ENCODE peak calls at places on chromosomes 2 and 18, in five cellular contexts. One of them, this sample, is unnamed.

GRCh38 chr18:10391506-10391905 is 62.9 kb upstream of the APCDD1 start:
- DNase-seq in CD8-positive, alpha-beta T cell: no peak
- DNase-seq in AG04449: no peak
- DNase-seq in fibroblast of lung: no peak
- DNase-seq in fibroblast of mammary gland: no peak
- DNase-seq in this sample: no peak

GRCh38 chr2:189393440-189394111 is 47.7 kb upstream of the WDR75 start:
- DNase-seq in CD8-positive, alpha-beta T cell: no peak
- DNase-seq in AG04449: peak
- DNase-seq in fibroblast of lung: peak
- DNase-seq in fibroblast of mammary gland: peak
- DNase-seq in this sample: peak

GRCh38 chr2:185335879-185336278 is 402.7 kb upstream of the FSIP2 start:
- DNase-seq in CD8-positive, alpha-beta T cell: no peak
- DNase-seq in AG04449: no peak
- DNase-seq in fibroblast of lung: no peak
- DNase-seq in fibroblast of mammary gland: no peak
- DNase-seq in this sample: no peak

GRCh38 chr2:9653485-9654271 is 22.9 kb upstream of the YWHAQ start:
- DNase-seq in CD8-positive, alpha-beta T cell: no peak
- DNase-seq in AG04449: no peak
- DNase-seq in fibroblast of lung: no peak
- DNase-seq in fibroblast of mammary gland: no peak
- DNase-seq in this sample: no peak

GRCh38 chr2:187126247-187127005 is 277.5 kb upstream of the ZSWIM2 start:
- DNase-seq in CD8-positive, alpha-beta T cell: no peak
- DNase-seq in AG04449: no peak
- DNase-seq in fibroblast of lung: no peak
- DNase-seq in fibroblast of mammary gland: no peak
- DNase-seq in this sample: no peak

GRCh38 chr18:78977627-78978271 is 1.9 kb upstream of the SALL3 start:
- DNase-seq in CD8-positive, alpha-beta T cell: no peak
- DNase-seq in AG04449: no peak
- DNase-seq in fibroblast of lung: no peak
- DNase-seq in fibroblast of mammary gland: no peak
- DNase-seq in this sample: no peak

GRCh38 chr2:155663265-155663664 is 669.3 kb downstream of the NR4A2 start:
- DNase-seq in CD8-positive, alpha-beta T cell: no peak
- DNase-seq in AG04449: no peak
- DNase-seq in fibroblast of lung: no peak
- DNase-seq in fibroblast of mammary gland: peak
- DNase-seq in this sample: no peak

GRCh38 chr18:70431203-70431624 is 142.4 kb downstream of the SOCS6 start:
- DNase-seq in CD8-positive, alpha-beta T cell: no peak
- DNase-seq in AG04449: no peak
- DNase-seq in fibroblast of lung: peak
- DNase-seq in fibroblast of mammary gland: peak
- DNase-seq in this sample: no peak

GRCh38 chr2:88669371-88670214 is 21.9 kb upstream of the RPIA start:
- DNase-seq in CD8-positive, alpha-beta T cell: no peak
- DNase-seq in AG04449: no peak
- DNase-seq in fibroblast of lung: peak
- DNase-seq in fibroblast of mammary gland: peak
- DNase-seq in this sample: no peak

GRCh38 chr2:109438773-109439191 is 175.0 kb downstream of the SEPTIN10 start:
- DNase-seq in CD8-positive, alpha-beta T cell: no peak
- DNase-seq in AG04449: no peak
- DNase-seq in fibroblast of lung: peak
- DNase-seq in fibroblast of mammary gland: peak
- DNase-seq in this sample: no peak

GRCh38 chr2:240441326-240441992 is 6.0 kb downstream of the GPC1 start:
- DNase-seq in CD8-positive, alpha-beta T cell: no peak
- DNase-seq in AG04449: no peak
- DNase-seq in fibroblast of lung: no peak
- DNase-seq in fibroblast of mammary gland: no peak
- DNase-seq in this sample: no peak

GRCh38 chr2:241410739-241411176 is 54.7 kb downstream of the FARP2 start:
- DNase-seq in CD8-positive, alpha-beta T cell: no peak
- DNase-seq in AG04449: no peak
- DNase-seq in fibroblast of lung: peak
- DNase-seq in fibroblast of mammary gland: peak
- DNase-seq in this sample: no peak

GRCh38 chr18:12423393-12423792 is 15.7 kb downstream of the PRELID3A start:
- DNase-seq in CD8-positive, alpha-beta T cell: no peak
- DNase-seq in AG04449: no peak
- DNase-seq in fibroblast of lung: no peak
- DNase-seq in fibroblast of mammary gland: no peak
- DNase-seq in this sample: no peak

GRCh38 chr18:8536922-8537321 is 72.3 kb upstream of the RAB12 start:
- DNase-seq in CD8-positive, alpha-beta T cell: no peak
- DNase-seq in AG04449: no peak
- DNase-seq in fibroblast of lung: no peak
- DNase-seq in fibroblast of mammary gland: no peak
- DNase-seq in this sample: no peak

GRCh38 chr18:35756506-35757117 is 175.1 kb downstream of the GALNT1 start:
- DNase-seq in CD8-positive, alpha-beta T cell: peak
- DNase-seq in AG04449: no peak
- DNase-seq in fibroblast of lung: peak
- DNase-seq in fibroblast of mammary gland: peak
- DNase-seq in this sample: peak

GRCh38 chr2:20781656-20782265 is 41.1 kb downstream of the LDAH start:
- DNase-seq in CD8-positive, alpha-beta T cell: no peak
- DNase-seq in AG04449: no peak
- DNase-seq in fibroblast of lung: peak
- DNase-seq in fibroblast of mammary gland: peak
- DNase-seq in this sample: no peak

GRCh38 chr2:113899166-113899565 is 9.3 kb downstream of the ACTR3 start:
- DNase-seq in CD8-positive, alpha-beta T cell: no peak
- DNase-seq in AG04449: no peak
- DNase-seq in fibroblast of lung: no peak
- DNase-seq in fibroblast of mammary gland: no peak
- DNase-seq in this sample: no peak

GRCh38 chr2:195047955-195048354 is 609.1 kb upstream of the SLC39A10 start:
- DNase-seq in CD8-positive, alpha-beta T cell: no peak
- DNase-seq in AG04449: no peak
- DNase-seq in fibroblast of lung: no peak
- DNase-seq in fibroblast of mammary gland: no peak
- DNase-seq in this sample: no peak

GRCh38 chr2:56099967-56100366 is 83.8 kb upstream of the CCDC85A start:
- DNase-seq in CD8-positive, alpha-beta T cell: no peak
- DNase-seq in AG04449: no peak
- DNase-seq in fibroblast of lung: no peak
- DNase-seq in fibroblast of mammary gland: no peak
- DNase-seq in this sample: no peak

DNA sequence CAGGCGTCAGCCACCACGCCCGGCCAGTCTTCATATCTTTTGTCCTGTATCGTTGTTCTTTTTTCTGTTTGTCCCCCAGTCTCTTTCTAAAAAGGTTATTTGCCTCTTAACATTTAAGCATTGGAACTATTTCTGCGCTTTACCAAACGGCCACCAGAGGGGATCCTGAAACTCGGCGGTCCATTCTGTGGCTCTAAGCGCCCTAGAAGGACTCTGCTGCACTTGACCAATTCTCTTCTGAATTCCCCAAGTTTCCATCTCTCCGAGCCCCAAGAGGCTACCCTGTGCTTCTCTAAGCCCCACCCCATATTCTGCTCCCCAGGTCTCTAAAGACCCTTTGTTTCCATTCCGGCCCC is 33.1 kb upstream of the REG3G start:
- DNase-seq in CD8-positive, alpha-beta T cell: no peak
- DNase-seq in AG04449: no peak
- DNase-seq in fibroblast of lung: no peak
- DNase-seq in fibroblast of mammary gland: peak
- DNase-seq in this sample: no peak
- TF ChIP-seq CTCF in CD8-positive, alpha-beta T cell: no peak
- TF ChIP-seq CTCF in AG04449: no peak
- TF ChIP-seq CTCF in fibroblast of lung: no peak
- TF ChIP-seq CTCF in fibroblast of mammary gland: peak
- TF ChIP-seq CTCF in this sample: peak

GRCh38 chr18:2570772-2571199 is 519 bp downstream of the METTL4 start:
- DNase-seq in CD8-positive, alpha-beta T cell: no peak
- DNase-seq in AG04449: peak
- DNase-seq in fibroblast of lung: peak
- DNase-seq in fibroblast of mammary gland: peak
- DNase-seq in this sample: peak

GRCh38 chr18:2572892-2573291 is 1.5 kb downstream of the NDC80 start:
- DNase-seq in CD8-positive, alpha-beta T cell: no peak
- DNase-seq in AG04449: no peak
- DNase-seq in fibroblast of lung: peak
- DNase-seq in fibroblast of mammary gland: peak
- DNase-seq in this sample: no peak

GRCh38 chr18:2571200-2572143 is at the start of the genes METTL4 and NDC80:
- DNase-seq in CD8-positive, alpha-beta T cell: peak
- DNase-seq in AG04449: peak
- DNase-seq in fibroblast of lung: peak
- DNase-seq in fibroblast of mammary gland: peak
- DNase-seq in this sample: peak

GRCh38 chr18:2573408-2573807 is 2.1 kb downstream of the NDC80 start:
- DNase-seq in CD8-positive, alpha-beta T cell: no peak
- DNase-seq in AG04449: no peak
- DNase-seq in fibroblast of lung: no peak
- DNase-seq in fibroblast of mammary gland: no peak
- DNase-seq in this sample: no peak

DNA sequence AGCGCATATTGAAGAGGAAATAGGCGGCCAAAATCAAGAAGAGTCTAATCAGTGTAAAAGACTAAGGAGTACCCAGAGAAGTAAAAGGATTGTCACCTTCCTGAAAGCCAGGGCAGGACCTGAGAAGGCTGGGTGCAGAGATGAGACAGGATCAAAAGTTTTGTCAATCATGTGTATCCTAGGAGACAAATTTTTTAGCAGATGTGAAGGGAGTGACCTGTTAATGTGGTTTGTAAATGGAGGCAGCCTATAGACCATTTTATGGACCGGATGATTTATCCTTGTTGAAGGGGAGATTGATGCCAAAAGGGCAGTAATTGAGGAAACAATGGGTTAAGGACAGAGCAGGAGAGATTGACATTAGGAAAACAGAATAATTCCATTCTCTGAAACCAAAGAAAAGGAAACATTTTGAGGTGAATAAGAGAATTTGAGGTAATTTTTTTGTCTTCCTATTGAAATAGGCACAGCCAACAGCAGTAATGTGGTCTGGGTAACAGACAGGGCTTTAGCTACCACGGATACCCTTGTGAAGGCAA is 856 bp downstream of the NDC80 start:
- DNase-seq in CD8-positive, alpha-beta T cell: no peak
- DNase-seq in AG04449: no peak
- DNase-seq in fibroblast of lung: no peak
- DNase-seq in fibroblast of mammary gland: peak
- DNase-seq in this sample: no peak
- H3K4me3 ChIP-seq in CD8-positive, alpha-beta T cell: peak
- H3K4me3 ChIP-seq in AG04449: peak
- H3K4me3 ChIP-seq in fibroblast of lung: peak
- H3K4me3 ChIP-seq in fibroblast of mammary gland: peak
- H3K4me3 ChIP-seq in this sample: peak

GRCh38 chr2:47539228-47539627 is 136.3 kb downstream of the MSH2 start:
- DNase-seq in CD8-positive, alpha-beta T cell: no peak
- DNase-seq in AG04449: no peak
- DNase-seq in fibroblast of lung: no peak
- DNase-seq in fibroblast of mammary gland: no peak
- DNase-seq in this sample: no peak
- TF ChIP-seq CTCF in CD8-positive, alpha-beta T cell: no peak
- TF ChIP-seq CTCF in AG04449: no peak
- TF ChIP-seq CTCF in fibroblast of lung: peak
- TF ChIP-seq CTCF in fibroblast of mammary gland: peak
- TF ChIP-seq CTCF in this sample: no peak

DNA sequence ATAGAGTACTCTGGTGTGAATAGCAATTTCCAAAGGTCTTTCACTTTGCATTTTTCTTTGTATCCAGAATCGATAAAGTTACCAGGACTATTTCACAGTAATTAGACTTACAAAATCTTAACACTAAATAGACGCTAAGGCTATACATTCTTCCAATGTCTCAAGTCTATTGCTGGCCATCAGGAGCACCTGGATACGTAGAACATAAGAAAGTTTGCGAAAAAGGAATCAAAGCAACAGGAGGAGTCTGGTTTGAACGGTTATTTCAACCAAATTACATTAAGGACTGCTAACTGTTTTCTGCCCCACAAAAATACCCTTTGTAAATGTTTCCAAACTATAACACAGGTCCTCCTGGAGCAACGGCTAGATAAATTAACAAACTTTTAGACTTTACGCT is 1.4 kb upstream of the HNRNPA3 start:
- DNase-seq in CD8-positive, alpha-beta T cell: no peak
- DNase-seq in AG04449: no peak
- DNase-seq in fibroblast of lung: no peak
- DNase-seq in fibroblast of mammary gland: no peak
- DNase-seq in this sample: no peak
- H3K4me3 ChIP-seq in CD8-positive, alpha-beta T cell: no peak
- H3K4me3 ChIP-seq in AG04449: peak
- H3K4me3 ChIP-seq in fibroblast of lung: peak
- H3K4me3 ChIP-seq in fibroblast of mammary gland: peak
- H3K4me3 ChIP-seq in this sample: peak

DNA sequence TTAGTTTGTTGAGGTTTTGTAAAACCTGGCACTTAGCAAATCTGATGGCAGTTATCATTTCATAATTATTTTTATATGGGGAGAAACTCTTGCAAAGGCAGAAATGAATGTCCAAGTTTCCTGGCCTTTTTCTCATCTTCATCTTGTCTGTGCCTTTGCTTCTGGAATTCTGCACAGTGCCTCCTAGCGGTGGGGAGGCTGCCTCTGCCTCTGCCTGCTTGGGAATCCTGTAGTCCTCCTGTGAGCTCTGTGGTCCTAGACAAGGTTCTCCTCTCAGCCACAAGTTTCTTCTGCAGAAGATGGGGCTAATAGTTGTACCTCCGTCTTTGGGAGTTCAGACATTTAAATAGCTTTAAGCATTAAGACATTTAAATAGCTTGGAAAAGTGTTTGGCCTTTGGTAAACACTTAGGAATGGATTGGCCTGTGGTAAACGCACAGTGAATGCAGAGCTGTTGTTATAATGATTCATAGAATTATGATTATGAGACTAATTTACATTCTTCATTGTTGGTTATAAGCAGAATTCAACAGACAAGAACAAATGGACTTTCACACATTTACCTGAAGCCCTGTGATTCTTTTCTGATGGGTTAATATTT is 101.2 kb downstream of the ZNF236 start:
- DNase-seq in CD8-positive, alpha-beta T cell: no peak
- DNase-seq in AG04449: no peak
- DNase-seq in fibroblast of lung: no peak
- DNase-seq in fibroblast of mammary gland: peak
- DNase-seq in this sample: no peak
- TF ChIP-seq CTCF in CD8-positive, alpha-beta T cell: no peak
- TF ChIP-seq CTCF in AG04449: peak
- TF ChIP-seq CTCF in fibroblast of lung: peak
- TF ChIP-seq CTCF in fibroblast of mammary gland: peak
- TF ChIP-seq CTCF in this sample: peak